ENCODE peak calls at places on chromosomes 12 and 14, in five cellular contexts. One of them, this sample, is unnamed.

GRCh38 chr12:105596731-105597130 is 266.2 kb downstream of the C12orf75 start:
- DNase-seq in heart left ventricle: no peak
- DNase-seq in gastrocnemius medialis: no peak
- DNase-seq in mesendoderm: no peak
- DNase-seq in IMR-90: no peak
- DNase-seq in this sample: no peak

GRCh38 chr12:114902665-114903393 is 218.9 kb upstream of the TBX3 start:
- DNase-seq in heart left ventricle: no peak
- DNase-seq in gastrocnemius medialis: no peak
- DNase-seq in mesendoderm: no peak
- DNase-seq in IMR-90: peak; percentile 96
- DNase-seq in this sample: no peak

GRCh38 chr14:74571901-74572828 is 39.9 kb downstream of the LTBP2 start:
- DNase-seq in heart left ventricle: peak; percentile 29
- DNase-seq in gastrocnemius medialis: peak; percentile 47
- DNase-seq in mesendoderm: no peak
- DNase-seq in IMR-90: peak; percentile 100
- DNase-seq in this sample: no peak

GRCh38 chr12:6430990-6431353 is 13.8 kb upstream of the CD27 start:
- DNase-seq in heart left ventricle: no peak
- DNase-seq in gastrocnemius medialis: no peak
- DNase-seq in mesendoderm: no peak
- DNase-seq in IMR-90: peak; percentile 29
- DNase-seq in this sample: no peak

GRCh38 chr14:100531591-100532121 is 55.6 kb downstream of the BEGAIN start:
- DNase-seq in heart left ventricle: no peak
- DNase-seq in gastrocnemius medialis: peak; percentile 6
- DNase-seq in mesendoderm: no peak
- DNase-seq in IMR-90: no peak
- DNase-seq in this sample: peak; percentile 11

GRCh38 chr12:111035578-111036301 is 115.4 kb upstream of the MYL2 start:
- DNase-seq in heart left ventricle: no peak
- DNase-seq in gastrocnemius medialis: no peak
- DNase-seq in mesendoderm: peak; percentile 62
- DNase-seq in IMR-90: no peak
- DNase-seq in this sample: no peak

GRCh38 chr12:110112335-110112660 is 11.9 kb upstream of the IFT81 start:
- DNase-seq in heart left ventricle: no peak
- DNase-seq in gastrocnemius medialis: no peak
- DNase-seq in mesendoderm: no peak
- DNase-seq in IMR-90: no peak
- DNase-seq in this sample: no peak

GRCh38 chr12:120110550-120111501 is 5.7 kb downstream of the RAB35 start:
- DNase-seq in heart left ventricle: peak; percentile 84
- DNase-seq in gastrocnemius medialis: peak; percentile 59
- DNase-seq in mesendoderm: peak; percentile 51
- DNase-seq in IMR-90: no peak
- DNase-seq in this sample: peak; percentile 89

GRCh38 chr14:81273521-81273920 is 52.8 kb upstream of the GTF2A1 start:
- DNase-seq in heart left ventricle: no peak
- DNase-seq in gastrocnemius medialis: no peak
- DNase-seq in mesendoderm: peak; percentile 33
- DNase-seq in IMR-90: no peak
- DNase-seq in this sample: no peak

GRCh38 chr14:99658218-99658617 is 13.3 kb downstream of the HHIPL1 start:
- DNase-seq in heart left ventricle: no peak
- DNase-seq in gastrocnemius medialis: no peak
- DNase-seq in mesendoderm: no peak
- DNase-seq in IMR-90: peak; percentile 15
- DNase-seq in this sample: no peak

GRCh38 chr14:22505751-22506710 is 83.0 kb downstream of the DAD1 start:
- DNase-seq in heart left ventricle: no peak
- DNase-seq in gastrocnemius medialis: no peak
- DNase-seq in mesendoderm: no peak
- DNase-seq in IMR-90: no peak
- DNase-seq in this sample: no peak

GRCh38 chr12:107223816-107224215 is 130.5 kb upstream of the CRY1 start:
- DNase-seq in heart left ventricle: no peak
- DNase-seq in gastrocnemius medialis: no peak
- DNase-seq in mesendoderm: no peak
- DNase-seq in IMR-90: peak; percentile 51
- DNase-seq in this sample: no peak

GRCh38 chr12:48276621-48277020 is 73.5 kb upstream of the OR10AD1 start:
- DNase-seq in heart left ventricle: no peak
- DNase-seq in gastrocnemius medialis: no peak
- DNase-seq in mesendoderm: no peak
- DNase-seq in IMR-90: no peak
- DNase-seq in this sample: no peak

GRCh38 chr12:44000309-44000952 is 164.6 kb downstream of the TMEM117 start:
- DNase-seq in heart left ventricle: no peak
- DNase-seq in gastrocnemius medialis: no peak
- DNase-seq in mesendoderm: peak; percentile 84
- DNase-seq in IMR-90: peak; percentile 31
- DNase-seq in this sample: no peak

GRCh38 chr14:85479306-85479705 is 50.6 kb upstream of the FLRT2 start:
- DNase-seq in heart left ventricle: no peak
- DNase-seq in gastrocnemius medialis: no peak
- DNase-seq in mesendoderm: peak; percentile 57
- DNase-seq in IMR-90: no peak
- DNase-seq in this sample: no peak

GRCh38 chr12:116434155-116435065 is 124.8 kb upstream of the MAP1LC3B2 start:
- DNase-seq in heart left ventricle: peak; percentile 89
- DNase-seq in gastrocnemius medialis: peak; percentile 79
- DNase-seq in mesendoderm: peak; percentile 95
- DNase-seq in IMR-90: peak; percentile 92
- DNase-seq in this sample: peak; percentile 87

GRCh38 chr12:132615579-132616066 is 3.0 kb upstream of the P2RX2 start:
- DNase-seq in heart left ventricle: no peak
- DNase-seq in gastrocnemius medialis: no peak
- DNase-seq in mesendoderm: no peak
- DNase-seq in IMR-90: no peak
- DNase-seq in this sample: peak; percentile 34

GRCh38 chr14:43285575-43285974 is 1221.5 kb downstream of the FSCB start:
- DNase-seq in heart left ventricle: no peak
- DNase-seq in gastrocnemius medialis: no peak
- DNase-seq in mesendoderm: no peak
- DNase-seq in IMR-90: no peak
- DNase-seq in this sample: no peak

GRCh38 chr14:21723431-21724045 is 49.9 kb upstream of the OR4E1 start:
- DNase-seq in heart left ventricle: no peak
- DNase-seq in gastrocnemius medialis: no peak
- DNase-seq in mesendoderm: peak; percentile 89
- DNase-seq in IMR-90: no peak
- DNase-seq in this sample: no peak

GRCh38 chr12:48105867-48106563 is at the start of gene SENP1:
- DNase-seq in heart left ventricle: peak; percentile 93
- DNase-seq in gastrocnemius medialis: peak; percentile 87
- DNase-seq in mesendoderm: peak; percentile 95
- DNase-seq in IMR-90: peak; percentile 81
- DNase-seq in this sample: peak; percentile 88

GRCh38 chr14:24665440-24665991 is 31.5 kb upstream of the GZMB start:
- DNase-seq in heart left ventricle: no peak
- DNase-seq in gastrocnemius medialis: no peak
- DNase-seq in mesendoderm: no peak
- DNase-seq in IMR-90: no peak
- DNase-seq in this sample: no peak

GRCh38 chr12:52774629-52775250 is 2.4 kb downstream of the KRT76 start:
- DNase-seq in heart left ventricle: no peak
- DNase-seq in gastrocnemius medialis: no peak
- DNase-seq in mesendoderm: no peak
- DNase-seq in IMR-90: no peak
- DNase-seq in this sample: no peak

GRCh38 chr14:34655959-34656358 is 26.0 kb upstream of the SNX6 start:
- DNase-seq in heart left ventricle: no peak
- DNase-seq in gastrocnemius medialis: no peak
- DNase-seq in mesendoderm: no peak
- DNase-seq in IMR-90: no peak
- DNase-seq in this sample: no peak

GRCh38 chr14:99996951-99997571 is 68.2 kb upstream of the EVL start:
- DNase-seq in heart left ventricle: no peak
- DNase-seq in gastrocnemius medialis: no peak
- DNase-seq in mesendoderm: no peak
- DNase-seq in IMR-90: peak; percentile 78
- DNase-seq in this sample: no peak

GRCh38 chr12:22684526-22685118 is 59.7 kb downstream of the ETNK1 start:
- DNase-seq in heart left ventricle: no peak
- DNase-seq in gastrocnemius medialis: no peak
- DNase-seq in mesendoderm: peak; percentile 63
- DNase-seq in IMR-90: peak; percentile 59
- DNase-seq in this sample: no peak

GRCh38 chr12:24888813-24889212 is 60.1 kb downstream of the BCAT1 start:
- DNase-seq in heart left ventricle: no peak
- DNase-seq in gastrocnemius medialis: no peak
- DNase-seq in mesendoderm: peak; percentile 75
- DNase-seq in IMR-90: no peak
- DNase-seq in this sample: no peak

GRCh38 chr12:11666651-11667050 is 17.2 kb downstream of the ETV6 start:
- DNase-seq in heart left ventricle: no peak
- DNase-seq in gastrocnemius medialis: no peak
- DNase-seq in mesendoderm: peak; percentile 28
- DNase-seq in IMR-90: no peak
- DNase-seq in this sample: no peak
- H3K27ac ChIP-seq in heart left ventricle: peak overlapping the region; percentile 3
- H3K27ac ChIP-seq in gastrocnemius medialis: no peak overlapping the region
- H3K27ac ChIP-seq in mesendoderm: no peak overlapping the region
- H3K27ac ChIP-seq in IMR-90: no peak overlapping the region
- H3K27ac ChIP-seq in this sample: peak overlapping the region; percentile 78

GRCh38 chr12:50542448-50542847 is 37.7 kb downstream of the DIP2B start:
- DNase-seq in heart left ventricle: no peak
- DNase-seq in gastrocnemius medialis: no peak
- DNase-seq in mesendoderm: no peak
- DNase-seq in IMR-90: peak; percentile 53
- DNase-seq in this sample: no peak

GRCh38 chr12:50537538-50537919 is 32.7 kb downstream of the DIP2B start:
- DNase-seq in heart left ventricle: no peak
- DNase-seq in gastrocnemius medialis: no peak
- DNase-seq in mesendoderm: no peak
- DNase-seq in IMR-90: peak; percentile 85
- DNase-seq in this sample: no peak

GRCh38 chr12:50545213-50545612 is 40.4 kb downstream of the DIP2B start:
- DNase-seq in heart left ventricle: no peak
- DNase-seq in gastrocnemius medialis: no peak
- DNase-seq in mesendoderm: peak; percentile 44
- DNase-seq in IMR-90: no peak
- DNase-seq in this sample: no peak

GRCh38 chr12:50538178-50538577 is 33.4 kb downstream of the DIP2B start:
- DNase-seq in heart left ventricle: no peak
- DNase-seq in gastrocnemius medialis: no peak
- DNase-seq in mesendoderm: no peak
- DNase-seq in IMR-90: no peak
- DNase-seq in this sample: no peak

GRCh38 chr12:50541139-50541538 is 36.4 kb downstream of the DIP2B start:
- DNase-seq in heart left ventricle: no peak
- DNase-seq in gastrocnemius medialis: no peak
- DNase-seq in mesendoderm: no peak
- DNase-seq in IMR-90: no peak
- DNase-seq in this sample: no peak
- H3K27ac ChIP-seq in heart left ventricle: no peak overlapping the region
- H3K27ac ChIP-seq in gastrocnemius medialis: no peak overlapping the region
- H3K27ac ChIP-seq in mesendoderm: no peak overlapping the region
- H3K27ac ChIP-seq in IMR-90: no peak overlapping the region
- H3K27ac ChIP-seq in this sample: no peak overlapping the region

GRCh38 chr12:12723147-12723680 is 6.0 kb downstream of the CDKN1B start:
- DNase-seq in heart left ventricle: no peak
- DNase-seq in gastrocnemius medialis: no peak
- DNase-seq in mesendoderm: no peak
- DNase-seq in IMR-90: peak; percentile 37
- DNase-seq in this sample: no peak
- H3K27ac ChIP-seq in heart left ventricle: peak overlapping the region; percentile 99
- H3K27ac ChIP-seq in gastrocnemius medialis: peak overlapping the region; percentile 99
- H3K27ac ChIP-seq in mesendoderm: no peak overlapping the region
- H3K27ac ChIP-seq in IMR-90: peak overlapping the region; percentile 100
- H3K27ac ChIP-seq in this sample: peak overlapping the region; percentile 100

GRCh38 chr12:75489613-75490210 is 9.2 kb downstream of the GLIPR1 start:
- DNase-seq in heart left ventricle: no peak
- DNase-seq in gastrocnemius medialis: no peak
- DNase-seq in mesendoderm: no peak
- DNase-seq in IMR-90: peak; percentile 63
- DNase-seq in this sample: no peak

GRCh38 chr12:75489187-75489586 is 8.6 kb downstream of the GLIPR1 start:
- DNase-seq in heart left ventricle: no peak
- DNase-seq in gastrocnemius medialis: no peak
- DNase-seq in mesendoderm: no peak
- DNase-seq in IMR-90: no peak
- DNase-seq in this sample: no peak

GRCh38 chr12:75491169-75491568 is 10.6 kb downstream of the GLIPR1 start:
- DNase-seq in heart left ventricle: no peak
- DNase-seq in gastrocnemius medialis: no peak
- DNase-seq in mesendoderm: no peak
- DNase-seq in IMR-90: no peak
- DNase-seq in this sample: no peak

GRCh38 chr12:75488553-75488952 is 8.0 kb downstream of the GLIPR1 start:
- DNase-seq in heart left ventricle: no peak
- DNase-seq in gastrocnemius medialis: no peak
- DNase-seq in mesendoderm: peak; percentile 73
- DNase-seq in IMR-90: peak; percentile 56
- DNase-seq in this sample: no peak

DNA sequence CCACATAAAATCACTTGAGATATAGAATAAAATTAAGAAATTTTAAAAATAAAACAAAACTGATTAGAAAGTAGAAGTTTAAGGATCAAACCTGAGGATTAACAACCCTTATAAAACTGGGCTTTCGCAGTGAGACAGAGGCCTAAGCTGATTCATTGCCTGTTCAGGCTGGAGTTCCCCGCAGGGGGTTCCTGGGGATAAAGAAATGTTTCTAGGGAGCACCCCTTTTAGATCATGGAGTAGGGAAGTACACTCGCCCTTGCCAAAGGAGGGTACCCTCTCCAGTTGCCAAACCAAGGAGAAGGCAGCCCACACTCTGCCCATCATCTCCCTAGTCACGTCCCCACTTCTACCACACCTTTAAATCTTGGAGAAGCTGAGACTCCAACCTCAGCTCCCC is 6.8 kb downstream of the GLIPR1 start:
- DNase-seq in heart left ventricle: no peak
- DNase-seq in gastrocnemius medialis: no peak
- DNase-seq in mesendoderm: peak; percentile 25
- DNase-seq in IMR-90: no peak
- DNase-seq in this sample: no peak
- H3K27ac ChIP-seq in heart left ventricle: no peak overlapping the region
- H3K27ac ChIP-seq in gastrocnemius medialis: no peak overlapping the region
- H3K27ac ChIP-seq in mesendoderm: no peak overlapping the region
- H3K27ac ChIP-seq in IMR-90: no peak overlapping the region
- H3K27ac ChIP-seq in this sample: no peak overlapping the region